ENCODE peak calls at places on chromosomes 3 and 15, in eight cellular contexts. B is fibroblast of pulmonary artery; H is breast epithelium; R is HCEC 1CT; S is OCI-M1; C is A549; M is stimulated activated CD8-positive, alpha-beta memory T cell treated with anti-CD3 and anti-CD28 coated beads, Interleukin-4, amount 100 ng/mL, for 24 hours; Z is neural crest cell. Y is an unnamed sample.

GRCh38 chr3:196195664-196196255 is 15.4 kb downstream of the ZDHHC19 start:
- DNase-seq in B (no peak), H (no peak), R (no peak), S (no peak), C (no peak), M (no peak), Z (no peak), Y (no peak)

GRCh38 chr3:138187296-138188012 is at the start of gene ARMC8:
- DNase-seq in B (peak), H (peak), R (no peak), S (peak), C (peak), M (no peak), Z (peak), Y (peak)

GRCh38 chr3:30733681-30734080 is 127.3 kb downstream of the TGFBR2 start:
- DNase-seq in B (no peak), H (no peak), R (no peak), S (peak), C (no peak), M (no peak), Z (no peak), Y (no peak)

GRCh38 chr3:38992117-38992779 is 59.5 kb downstream of the SCN11A start:
- DNase-seq in B (peak), H (no peak), R (peak), S (peak), C (peak), M (no peak), Z (no peak), Y (peak)

GRCh38 chr3:31572605-31573459 is 40.1 kb downstream of the STT3B start:
- DNase-seq in B (no peak), H (no peak), R (no peak), S (peak), C (no peak), M (no peak), Z (no peak), Y (no peak)

GRCh38 chr3:50189274-50189673 is 2.1 kb upstream of the GNAT1 start:
- DNase-seq in B (peak), H (peak), R (peak), S (peak), C (peak), M (no peak), Z (peak), Y (peak)

GRCh38 chr3:5030152-5030551 is 50.9 kb downstream of the BHLHE40 start:
- DNase-seq in B (no peak), H (no peak), R (no peak), S (no peak), C (no peak), M (no peak), Z (no peak), Y (no peak)

GRCh38 chr3:31288224-31288623 is 244.5 kb upstream of the STT3B start:
- DNase-seq in B (no peak), H (no peak), R (no peak), S (no peak), C (no peak), M (no peak), Z (no peak), Y (no peak)

GRCh38 chr3:128720891-128721290 is 5.1 kb upstream of the RAB7A start:
- DNase-seq in B (no peak), H (no peak), R (no peak), S (no peak), C (no peak), M (no peak), Z (no peak), Y (no peak)

GRCh38 chr15:62933388-62933787 is 109.2 kb upstream of the TPM1 start:
- DNase-seq in B (peak), H (no peak), R (no peak), S (no peak), C (no peak), M (no peak), Z (no peak), Y (no peak)

GRCh38 chr3:188431553-188431952 is 277.6 kb downstream of the LPP start:
- DNase-seq in B (peak), H (no peak), R (peak), S (no peak), C (peak), M (no peak), Z (no peak), Y (peak)

GRCh38 chr15:98767692-98768091 is 119.4 kb downstream of the IGF1R start:
- DNase-seq in B (no peak), H (no peak), R (no peak), S (no peak), C (no peak), M (no peak), Z (no peak), Y (no peak)

GRCh38 chr3:4995500-4996053 is 16.3 kb downstream of the BHLHE40 start:
- DNase-seq in B (peak), H (no peak), R (peak), S (no peak), C (no peak), M (no peak), Z (no peak), Y (peak)

GRCh38 chr3:147620906-147621305 is 211.7 kb downstream of the ZIC1 start:
- DNase-seq in B (no peak), H (no peak), R (peak), S (no peak), C (no peak), M (no peak), Z (no peak), Y (no peak)

GRCh38 chr3:138114431-138114918 is 933 bp downstream of the DZIP1L start:
- DNase-seq in B (peak), H (no peak), R (peak), S (no peak), C (peak), M (no peak), Z (peak), Y (no peak)

GRCh38 chr15:101105059-101105851 is 146.6 kb downstream of the CHSY1 start:
- DNase-seq in B (no peak), H (no peak), R (no peak), S (no peak), C (no peak), M (no peak), Z (no peak), Y (no peak)

GRCh38 chr3:52331906-52332305 is 15.8 kb downstream of the DNAH1 start:
- DNase-seq in B (no peak), H (no peak), R (no peak), S (no peak), C (no peak), M (no peak), Z (no peak), Y (no peak)